ENCODE peak calls at places on chromosomes 4 and X, in six cellular contexts. W is CD8-positive, alpha-beta T cell; C is GM12865; N is right atrium auricular region; H is AG04450; Q is OCI-LY7. V is an unnamed sample.
A peak's percentile ranks its signal among the peaks of the same experiment; 100 is the strongest.

GRCh38 chr4:118941149-118941548 is 52.5 kb downstream of the SYNPO2 start:
- DNase-seq in H (no peak), N (peak; percentile 83), W (no peak), Q (no peak), C (no peak), V (no peak)

GRCh38 chr4:1460967-1461868 is 55.0 kb upstream of the NKX1-1 start:
- DNase-seq in H (no peak), C (no peak), Q (no peak), N (no peak), W (no peak), V (no peak)

GRCh38 chr4:144338148-144338547 is 197.6 kb upstream of the GYPA start:
- DNase-seq in N (no peak), C (peak; percentile 50), Q (peak; percentile 17), H (no peak), W (no peak), V (no peak)

GRCh38 chr4:21728231-21728758 is 220.3 kb downstream of the KCNIP4 start:
- DNase-seq in W (no peak), N (no peak), C (no peak), H (no peak), Q (no peak), V (no peak)

GRCh38 chrX:21934414-21934813 is 6.1 kb upstream of the SMS start:
- DNase-seq in C (no peak), W (no peak), N (no peak), Q (no peak), H (no peak), V (no peak)

GRCh38 chr4:120754590-120754989 is 167.9 kb downstream of the PRDM5 start:
- DNase-seq in H (no peak), N (no peak), Q (no peak), W (no peak), C (no peak), V (no peak)

GRCh38 chr4:4781936-4782754 is 77.3 kb upstream of the MSX1 start:
- DNase-seq in C (no peak), N (no peak), Q (no peak), H (peak; percentile 24), W (no peak), V (no peak)

GRCh38 chrX:33447285-33447684 is 235.9 kb upstream of the DMD start:
- DNase-seq in C (no peak), H (no peak), N (no peak), Q (no peak), W (no peak), V (no peak)

GRCh38 chr4:90234916-90235547 is 107.8 kb downstream of the CCSER1 start:
- DNase-seq in C (no peak), H (no peak), W (no peak), N (no peak), Q (no peak), V (no peak)

GRCh38 chr4:104494822-104495559 is at the start of gene CXXC4:
- DNase-seq in N (peak; percentile 70), W (peak; percentile 19), Q (no peak), H (no peak), C (peak; percentile 91), V (no peak)

GRCh38 chr4:167100120-167100519 is 134.2 kb downstream of the SPOCK3 start:
- DNase-seq in H (no peak), Q (no peak), N (no peak), W (no peak), C (peak; percentile 64), V (peak; percentile 65)

GRCh38 chr4:87530868-87531267 is 1.7 kb upstream of the SPARCL1 start:
- DNase-seq in N (peak; percentile 89), Q (no peak), C (no peak), H (no peak), W (no peak), V (no peak)

GRCh38 chrX:109732780-109733657 is at the start of gene ACSL4:
- DNase-seq in N (peak; percentile 77), C (peak; percentile 90), H (no peak), Q (peak; percentile 86), W (peak; percentile 84), V (peak; percentile 24)

GRCh38 chrX:140821280-140821679 is 111.7 kb downstream of the LINC00632 start:
- DNase-seq in H (no peak), Q (peak; percentile 78), N (no peak), C (no peak), W (no peak), V (no peak)

GRCh38 chrX:140822861-140823260 is 113.3 kb downstream of the LINC00632 start:
- DNase-seq in C (no peak), Q (peak; percentile 24), W (no peak), N (no peak), H (no peak), V (no peak)

GRCh38 chrX:140815868-140816267 is 106.3 kb downstream of the LINC00632 start:
- DNase-seq in W (no peak), N (no peak), Q (no peak), H (no peak), C (no peak), V (no peak)

GRCh38 chrX:140822184-140822583 is 112.6 kb downstream of the LINC00632 start:
- DNase-seq in W (no peak), C (no peak), Q (peak; percentile 53), N (no peak), H (no peak), V (no peak)

GRCh38 chrX:140817943-140818342 is 108.4 kb downstream of the LINC00632 start:
- DNase-seq in W (no peak), Q (peak; percentile 58), N (no peak), H (no peak), C (peak; percentile 2), V (no peak)
- TF ChIP-seq CTCF in W (no peak), Q (peak; percentile 77), N (peak; percentile 40), H (peak; percentile 60), C (peak; percentile 23), V (peak; percentile 68)

GRCh38 chrX:23699636-23700194 is 32.4 kb downstream of the PRDX4 start:
- DNase-seq in C (no peak), N (peak; percentile 63), Q (no peak), W (peak; percentile 45), H (no peak), V (no peak)
- H3K4me3 ChIP-seq in C (no peak overlapping the region), N (peak overlapping the region; percentile 9), Q (no peak overlapping the region), W (no peak overlapping the region), H (no peak overlapping the region), V (no peak overlapping the region)

GRCh38 chrX:153554519-153555167 is 37.2 kb downstream of the ATP2B3 start:
- DNase-seq in C (peak; percentile 48), Q (peak; percentile 53), W (peak; percentile 62), N (peak; percentile 59), H (peak; percentile 13), V (no peak)
- TF ChIP-seq CTCF in C (peak; percentile 68), Q (peak; percentile 77), W (peak; percentile 48), N (peak; percentile 17), H (peak; percentile 64), V (peak; percentile 73)

DNA sequence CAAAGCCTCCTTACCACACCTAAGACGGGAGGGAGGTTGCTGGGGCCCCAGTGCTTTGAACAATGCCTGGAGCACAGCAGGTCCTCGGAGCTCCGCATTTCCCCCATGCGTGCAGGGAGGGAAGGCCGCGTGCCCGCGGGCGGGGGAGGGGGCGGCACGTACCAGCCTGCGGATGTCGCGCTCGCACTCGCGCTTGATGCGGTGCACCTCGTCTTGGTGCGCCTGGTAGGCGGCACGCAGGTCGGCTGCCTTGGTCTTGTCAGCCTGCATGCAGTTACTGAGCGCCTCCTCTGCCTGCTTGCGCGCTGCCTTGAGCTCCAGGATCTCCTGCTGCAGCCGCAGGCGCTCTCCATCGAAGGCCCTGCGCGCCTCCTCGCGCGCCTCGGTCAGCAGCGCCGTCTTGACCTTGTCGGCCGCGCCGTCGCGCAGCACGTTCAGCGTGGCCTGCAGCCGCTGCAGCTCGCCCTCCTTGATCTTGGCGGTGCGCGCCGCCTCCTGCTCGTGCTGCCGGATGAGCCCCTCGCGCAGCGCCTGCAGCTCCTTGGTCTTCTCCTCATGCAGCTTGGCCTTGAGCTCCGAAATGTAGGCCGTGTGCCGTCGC is 87.2 kb upstream of the C4orf50 start:
- DNase-seq in Q (no peak), H (no peak), C (no peak), W (no peak), N (no peak), V (no peak)
- H3K4me3 ChIP-seq in Q (no peak overlapping the region), H (no peak overlapping the region), C (no peak overlapping the region), W (no peak overlapping the region), N (no peak overlapping the region), V (no peak overlapping the region)

GRCh38 chrX:42678133-42678532 is 99.8 kb downstream of the PPP1R2C start:
- DNase-seq in H (no peak), Q (peak; percentile 12), N (no peak), W (no peak), C (no peak), V (no peak)
- TF ChIP-seq CTCF in H (no peak), Q (peak; percentile 19), N (no peak), W (no peak), C (no peak), V (peak; percentile 6)

GRCh38 chrX:65673857-65674350 is 6.5 kb downstream of the MSN start:
- DNase-seq in H (no peak), C (no peak), Q (no peak), N (no peak), W (no peak), V (no peak)
- H3K4me3 ChIP-seq in H (no peak overlapping the region), C (peak overlapping the region; percentile 58), Q (no peak overlapping the region), N (no peak overlapping the region), W (peak overlapping the region; percentile 50), V (no peak overlapping the region)